ENCODE peak calls at places on chromosome X, in eight cellular contexts. Z, V, I, H, M, N, B and L are unnamed samples.

GRCh38 chrX:24395775-24396174 is 35.3 kb downstream of the SUPT20HL1 start:
- DNase-seq in Z (peak; percentile 61), V (peak; percentile 43), I (peak; percentile 78), H (no peak), M (peak; percentile 55), N (peak; percentile 19), B (peak; percentile 80), L (peak; percentile 50)

GRCh38 chrX:48827654-48827968 is 1.3 kb downstream of the ERAS start:
- DNase-seq in Z (no peak), V (no peak), I (no peak), H (no peak), M (no peak), N (no peak), B (no peak), L (no peak)

GRCh38 chrX:124651031-124651430 is 304.7 kb downstream of the SH2D1A start:
- DNase-seq in Z (no peak), V (no peak), I (no peak), H (no peak), M (no peak), N (no peak), B (no peak), L (no peak)

GRCh38 chrX:20393944-20394343 is 127.2 kb upstream of the RPS6KA3 start:
- DNase-seq in Z (no peak), V (peak; percentile 27), I (no peak), H (no peak), M (no peak), N (no peak), B (no peak), L (no peak)

GRCh38 chrX:65463550-65463949 is 71.0 kb downstream of the LAS1L start:
- DNase-seq in Z (no peak), V (no peak), I (no peak), H (no peak), M (no peak), N (peak; percentile 5), B (no peak), L (no peak)

GRCh38 chrX:72306851-72307645 is 1.3 kb upstream of the CITED1 start:
- DNase-seq in Z (peak; percentile 59), V (peak; percentile 17), I (peak; percentile 81), H (no peak), M (no peak), N (no peak), B (no peak), L (peak; percentile 28)

GRCh38 chrX:87167841-87168240 is 349.8 kb upstream of the KLHL4 start:
- DNase-seq in Z (no peak), V (no peak), I (no peak), H (no peak), M (no peak), N (no peak), B (no peak), L (no peak)

GRCh38 chrX:53281321-53281822 is at the start of gene IQSEC2:
- DNase-seq in Z (peak; percentile 84), V (no peak), I (peak; percentile 91), H (no peak), M (no peak), N (no peak), B (no peak), L (no peak)

GRCh38 chrX:134622056-134622812 is 36.0 kb downstream of the PLAC1 start:
- DNase-seq in Z (no peak), V (no peak), I (peak; percentile 82), H (no peak), M (peak; percentile 55), N (no peak), B (no peak), L (peak; percentile 7)

GRCh38 chrX:28920554-28920953 is 333.3 kb downstream of the IL1RAPL1 start:
- DNase-seq in Z (no peak), V (no peak), I (no peak), H (no peak), M (no peak), N (no peak), B (no peak), L (no peak)

GRCh38 chrX:110087485-110088356 is 84.8 kb downstream of the TMEM164 start:
- DNase-seq in Z (no peak), V (no peak), I (peak; percentile 94), H (no peak), M (peak; percentile 80), N (peak; percentile 31), B (no peak), L (no peak)

GRCh38 chrX:103488332-103488731 is 31.0 kb downstream of the RAB40A start:
- DNase-seq in Z (no peak), V (no peak), I (peak; percentile 52), H (no peak), M (no peak), N (no peak), B (peak; percentile 48), L (no peak)

GRCh38 chrX:140943513-140943912 is 58.9 kb upstream of the SPANXB1 start:
- DNase-seq in Z (no peak), V (no peak), I (no peak), H (no peak), M (no peak), N (no peak), B (no peak), L (no peak)

GRCh38 chrX:22652596-22652995 is 347.2 kb upstream of the DDX53 start:
- DNase-seq in Z (no peak), V (peak; percentile 8), I (peak; percentile 52), H (no peak), M (no peak), N (no peak), B (no peak), L (no peak)

GRCh38 chrX:13463608-13464007 is 105.8 kb upstream of the EGFL6 start:
- DNase-seq in Z (no peak), V (no peak), I (peak; percentile 94), H (no peak), M (peak; percentile 59), N (peak; percentile 66), B (no peak), L (peak; percentile 56)

GRCh38 chrX:75547783-75548182 is 24.9 kb upstream of the ZDHHC15 start:
- DNase-seq in Z (peak; percentile 51), V (no peak), I (no peak), H (no peak), M (no peak), N (no peak), B (no peak), L (peak; percentile 91)

GRCh38 chrX:47366051-47366722 is 4.2 kb upstream of the ZNF157 start:
- DNase-seq in Z (peak; percentile 62), V (no peak), I (peak; percentile 78), H (no peak), M (no peak), N (no peak), B (peak; percentile 92), L (peak; percentile 92)
- H3K4me3 ChIP-seq in Z (no peak overlapping the region), V (no peak overlapping the region), I (peak overlapping the region; percentile 45), H (peak overlapping the region; percentile 62), M (peak overlapping the region; percentile 40), N (peak overlapping the region; percentile 41), B (peak overlapping the region; percentile 62), L (peak overlapping the region; percentile 54)

GRCh38 chrX:2824886-2825285 is 3.8 kb upstream of the GYG2 start:
- DNase-seq in Z (no peak), V (no peak), I (no peak), H (no peak), M (no peak), N (no peak), B (no peak), L (no peak)

GRCh38 chrX:2829469-2830246 is 928 bp downstream of the GYG2 start:
- DNase-seq in Z (no peak), V (no peak), I (no peak), H (no peak), M (no peak), N (no peak), B (no peak), L (no peak)

GRCh38 chrX:2829066-2829430 is 318 bp downstream of the GYG2 start:
- DNase-seq in Z (peak; percentile 21), V (no peak), I (no peak), H (no peak), M (no peak), N (no peak), B (no peak), L (no peak)

GRCh38 chrX:2831471-2832228 is 2.9 kb downstream of the GYG2 start:
- DNase-seq in Z (no peak), V (no peak), I (no peak), H (no peak), M (no peak), N (no peak), B (no peak), L (no peak)

DNA sequence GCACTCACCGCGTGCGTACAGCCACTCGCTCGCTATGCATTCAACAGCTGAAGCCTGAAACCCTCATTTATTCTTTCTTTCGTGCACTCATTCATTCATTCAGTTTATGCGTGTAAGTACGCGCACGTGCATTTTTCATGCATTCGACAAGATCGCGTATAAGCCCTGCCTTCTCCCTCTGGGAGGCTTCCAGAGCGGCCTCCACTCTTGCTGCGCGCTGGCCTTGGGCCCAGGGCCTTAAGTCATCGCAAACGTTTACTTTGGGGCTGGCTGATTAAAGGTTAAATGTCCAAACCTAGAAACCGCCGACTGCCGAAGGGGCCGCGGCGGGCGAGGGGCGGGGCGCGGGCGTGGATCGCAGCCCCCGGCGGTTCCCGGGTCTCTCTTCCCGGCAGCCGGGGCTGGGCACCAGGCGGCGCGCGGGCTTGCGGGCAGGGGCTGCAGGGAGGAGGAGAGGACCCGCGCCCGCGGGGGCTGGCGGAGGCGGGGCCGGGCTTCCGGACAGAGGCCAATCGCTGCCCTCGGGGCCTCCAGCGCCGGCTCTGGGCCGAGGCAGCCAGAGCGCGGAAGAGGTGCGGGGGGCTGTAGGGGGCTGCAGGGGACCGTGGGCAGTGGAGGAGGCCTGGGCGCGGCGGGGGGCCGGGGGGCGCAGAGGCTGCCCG is at the start of gene GYG2:
- DNase-seq in Z (peak; percentile 24), V (peak; percentile 64), I (peak; percentile 15), H (no peak), M (no peak), N (no peak), B (no peak), L (no peak)
- H3K4me3 ChIP-seq in Z (peak within 1 kb of the TSS; percentile 25), V (peak within 1 kb of the TSS; percentile 70), I (peak within 1 kb of the TSS; percentile 25), H (peak within 1 kb of the TSS; percentile 63), M (peak within 1 kb of the TSS; percentile 37), N (peak within 1 kb of the TSS; percentile 48), B (no peak within 1 kb of the TSS), L (no peak within 1 kb of the TSS)

DNA sequence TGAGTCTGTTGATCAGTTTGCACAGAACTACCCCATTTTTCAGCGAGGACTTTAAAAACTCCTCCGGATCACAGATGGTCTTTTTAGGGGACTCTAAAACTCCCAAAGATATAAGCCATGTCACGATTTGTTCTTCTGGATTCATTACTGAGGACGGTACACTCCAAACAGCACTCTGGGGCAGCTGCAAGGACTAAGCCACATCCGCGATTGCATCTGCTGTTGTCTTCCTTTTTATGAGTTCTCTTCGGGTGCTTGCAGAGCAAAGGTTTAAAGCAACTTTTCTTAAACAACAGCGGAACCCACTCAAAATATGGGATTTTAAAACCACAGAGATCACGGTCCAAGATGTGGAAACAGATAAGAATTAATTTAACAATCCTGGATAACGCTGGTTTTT is at the start of gene ARHGEF6:
- DNase-seq in Z (no peak), V (no peak), I (peak; percentile 48), H (no peak), M (no peak), N (no peak), B (no peak), L (peak; percentile 83)
- H3K4me3 ChIP-seq in Z (no peak within 1 kb of the TSS), V (no peak within 1 kb of the TSS), I (peak within 1 kb of the TSS; percentile 34), H (peak within 1 kb of the TSS; percentile 44), M (no peak within 1 kb of the TSS), N (peak within 1 kb of the TSS; percentile 1), B (peak within 1 kb of the TSS; percentile 16), L (peak within 1 kb of the TSS; percentile 70)

DNA sequence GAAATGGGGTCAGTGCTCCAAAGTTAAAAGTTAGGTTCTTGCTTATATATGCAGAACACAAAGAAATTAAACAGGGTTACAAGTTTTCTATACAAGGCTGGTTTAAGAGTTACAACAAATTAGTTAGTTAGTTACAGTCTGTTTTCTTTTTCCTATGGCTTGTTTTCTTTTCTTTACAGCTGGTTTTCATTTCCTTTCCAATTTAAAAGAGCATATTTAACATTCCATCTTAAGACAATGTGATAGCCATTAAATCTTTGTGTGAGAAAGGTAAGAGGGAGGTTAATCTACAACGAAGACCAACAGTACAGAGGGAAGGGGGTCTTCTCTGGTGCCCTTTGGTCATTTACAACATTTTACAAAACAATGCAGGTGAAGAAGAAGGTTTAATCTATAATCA is 290.6 kb downstream of the ZNF674 start:
- DNase-seq in Z (no peak), V (no peak), I (no peak), H (no peak), M (no peak), N (no peak), B (no peak), L (no peak)
- H3K4me3 ChIP-seq in Z (no peak overlapping the region), V (no peak overlapping the region), I (no peak overlapping the region), H (no peak overlapping the region), M (no peak overlapping the region), N (no peak overlapping the region), B (no peak overlapping the region), L (no peak overlapping the region)